ENCODE peak calls at places on chromosomes 4 and X, in seven cellular contexts. G is suprapubic skin; A is upper lobe of right lung; L is CD8-positive, alpha-beta memory T cell; I is aorta; O is endothelial cell of umbilical vein; B is testis. Q is an unnamed sample. For H3K9me3, the result is how much of the 10 kb centered on the place peaks cover.

GRCh38 chr4:39616651-39617050 is 22.0 kb downstream of the SMIM14 start:
- DNase-seq in L (no peak), I (no peak), B (no peak), A (no peak), G (no peak), O (peak), Q (no peak)

GRCh38 chrX:135923353-135923752 is 29.8 kb downstream of the SAGE1 start:
- DNase-seq in B (no peak), A (no peak), O (no peak), L (no peak), I (no peak), G (no peak), Q (no peak)

GRCh38 chrX:118685393-118685792 is 42.0 kb upstream of the IL13RA1 start:
- DNase-seq in I (no peak), O (no peak), B (no peak), A (no peak), L (no peak), G (no peak), Q (no peak)

GRCh38 chr4:121697626-121698025 is 846 bp upstream of the ANXA5 start:
- DNase-seq in A (no peak), G (no peak), B (no peak), I (no peak), O (no peak), L (no peak), Q (no peak)

GRCh38 chr4:35494955-35495354 is 749.4 kb downstream of the ARAP2 start:
- DNase-seq in A (peak), G (no peak), B (no peak), L (no peak), I (no peak), O (no peak), Q (no peak)

GRCh38 chrX:11557120-11557519 is 108.6 kb downstream of the ARHGAP6 start:
- DNase-seq in B (no peak), G (no peak), I (no peak), L (no peak), O (no peak), A (no peak), Q (no peak)

GRCh38 chr4:37837446-37837845 is 11.0 kb downstream of the PGM2 start:
- DNase-seq in I (no peak), G (no peak), B (no peak), L (no peak), A (no peak), O (peak), Q (no peak)

GRCh38 chr4:172998527-172999469 is 169.8 kb upstream of the GALNT7 start:
- DNase-seq in L (no peak), B (no peak), A (no peak), G (no peak), O (peak), I (no peak), Q (no peak)

GRCh38 chr4:176792348-176793059 is at the start of gene VEGFC:
- DNase-seq in B (peak), I (peak), O (peak), A (peak), L (no peak), G (peak), Q (no peak)

GRCh38 chr4:155952546-155952945 is 1.1 kb downstream of the CTSO start:
- DNase-seq in O (peak), G (no peak), B (no peak), L (no peak), A (no peak), I (no peak), Q (no peak)
- H3K4me3 ChIP-seq in O (no peak), G (peak), B (no peak), L (no peak), A (peak), I (peak), Q (no peak)

GRCh38 chr4:148124512-148124911 is 317.7 kb downstream of the NR3C2 start:
- DNase-seq in B (no peak), I (no peak), O (no peak), A (no peak), G (no peak), L (no peak), Q (no peak)
- H3K9me3 ChIP-seq in B (under half), I (under half), O (under half), A (under half), G (under half), L (under half), Q (under half)

GRCh38 chrX:47198026-47198686 is 4.5 kb downstream of the UBA1 start:
- DNase-seq in B (no peak), L (no peak), I (no peak), A (no peak), O (no peak), G (no peak), Q (no peak)
- H3K27ac ChIP-seq in B (peak), L (no peak), I (no peak), A (no peak), O (no peak), G (no peak), Q (no peak)

GRCh38 chr4:168550071-168550766 is 53.4 kb downstream of the PALLD start:
- DNase-seq in G (no peak), I (no peak), L (no peak), B (no peak), A (no peak), O (no peak), Q (no peak)
- H3K4me3 ChIP-seq in G (no peak), I (no peak), L (no peak), B (no peak), A (no peak), O (no peak), Q (no peak)

DNA sequence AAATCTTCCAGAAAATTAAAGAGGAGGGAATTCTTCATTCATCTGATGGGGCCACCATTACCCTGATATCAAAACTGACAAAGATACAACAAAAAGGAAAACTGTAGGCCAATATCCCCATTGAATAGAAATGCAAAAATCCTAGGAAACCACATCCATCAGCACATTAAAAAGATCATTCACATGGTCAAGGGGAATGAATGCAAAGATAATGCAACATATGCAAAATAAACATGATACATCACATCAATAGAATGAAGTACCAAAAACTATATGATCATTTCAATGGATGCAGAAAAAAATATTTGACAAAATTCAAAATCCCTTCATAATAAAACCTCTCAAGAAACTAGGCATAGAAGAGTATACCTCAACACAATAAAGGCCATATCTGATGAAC is 108.9 kb upstream of the SH3RF1 start:
- DNase-seq in B (no peak), L (no peak), A (no peak), G (no peak), I (no peak), O (no peak), Q (no peak)
- H3K9me3 ChIP-seq in B (under half), L (under half), A (under half), G (under half), I (under half), O (under half), Q (under half)

GRCh38 chrX:63784902-63785692 is at the start of gene ARHGEF9:
- DNase-seq in O (no peak), B (peak), A (no peak), L (no peak), I (peak), G (no peak), Q (no peak)
- H3K27ac ChIP-seq in O (no peak), B (no peak), A (no peak), L (no peak), I (no peak), G (no peak), Q (no peak)

DNA sequence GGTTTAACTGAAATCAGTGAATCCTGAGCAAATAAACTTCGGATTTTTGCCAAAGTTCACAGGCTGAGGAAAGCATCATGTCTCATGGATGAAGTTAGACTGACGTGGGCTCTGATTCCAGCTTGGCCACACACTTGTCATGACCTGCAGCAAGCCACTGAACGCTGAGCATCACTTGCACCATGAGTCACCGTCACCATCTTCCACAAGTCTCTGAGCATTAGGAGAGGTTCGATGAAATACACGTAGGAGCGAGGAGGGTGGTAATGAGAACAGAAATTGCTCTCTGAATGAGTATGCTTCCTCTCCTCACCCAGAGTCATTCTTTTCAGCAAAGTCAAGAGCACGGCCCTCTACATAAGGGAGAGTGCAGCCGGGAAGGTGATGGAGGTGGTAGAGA is 3.8 kb upstream of the TRIML2 start:
- DNase-seq in G (no peak), I (no peak), B (no peak), O (no peak), L (no peak), A (no peak), Q (no peak)
- H3K4me3 ChIP-seq in G (no peak), I (no peak), B (no peak), O (no peak), L (no peak), A (no peak), Q (no peak)